ENCODE peak calls at places on chromosomes 6 and 20, in ten cellular contexts. O is HepG2; E is naive thymus-derived CD4-positive, alpha-beta T cell; U is transverse colon; M is ascending aorta; K is cardiac muscle cell; V is left ventricle myocardium inferior; I is upper lobe of left lung; F is lower lobe of right lung; L is aorta. J is an unnamed sample. For H3K27me3, the result is how much of the 10 kb centered on the place peaks cover.

GRCh38 chr20:57061058-57061900 is 205.2 kb downstream of the BMP7 start:
- DNase-seq in O (no peak), E (no peak), U (no peak), M (no peak), K (peak), V (no peak), I (no peak), F (no peak), L (no peak), J (peak)

GRCh38 chr6:35686441-35686840 is 2.3 kb downstream of the FKBP5 start:
- DNase-seq in O (no peak), E (no peak), U (no peak), M (no peak), K (no peak), V (no peak), I (no peak), F (no peak), L (no peak), J (no peak)

GRCh38 chr20:46356195-46357029 is 48.1 kb upstream of the CDH22 start:
- DNase-seq in O (no peak), E (no peak), U (no peak), M (no peak), K (no peak), V (no peak), I (peak), F (no peak), L (no peak), J (peak)

GRCh38 chr20:29302979-29303644 is 1954.4 kb upstream of the DEFB115 start:
- DNase-seq in O (no peak), E (no peak), U (no peak), M (no peak), K (no peak), V (no peak), I (no peak), F (no peak), L (no peak), J (no peak)

GRCh38 chr20:4730782-4731181 is 9.1 kb downstream of the PRND start:
- DNase-seq in O (peak), E (no peak), U (no peak), M (no peak), K (peak), V (no peak), I (no peak), F (no peak), L (no peak), J (peak)

GRCh38 chr20:58655328-58656094 is 4.4 kb downstream of the STX16 start:
- DNase-seq in O (no peak), E (no peak), U (no peak), M (no peak), K (no peak), V (no peak), I (no peak), F (no peak), L (no peak), J (no peak)

GRCh38 chr20:48697845-48698491 is 129.8 kb downstream of the PREX1 start:
- DNase-seq in O (peak), E (no peak), U (peak), M (peak), K (peak), V (peak), I (no peak), F (peak), L (peak), J (no peak)

GRCh38 chr6:31826793-31827285 is 699 bp upstream of the HSPA1B start:
- DNase-seq in O (no peak), E (no peak), U (peak), M (peak), K (peak), V (peak), I (peak), F (peak), L (peak), J (peak)

GRCh38 chr20:63751471-63752271 is 12.1 kb downstream of the SLC2A4RG start:
- DNase-seq in O (no peak), E (no peak), U (no peak), M (no peak), K (peak), V (no peak), I (peak), F (no peak), L (peak), J (peak)

GRCh38 chr6:136921521-136921935 is 573 bp upstream of the SLC35D3 start:
- DNase-seq in O (no peak), E (no peak), U (peak), M (no peak), K (peak), V (no peak), I (peak), F (peak), L (no peak), J (peak)

GRCh38 chr20:58071991-58072390 is 156.5 kb downstream of the ANKRD60 start:
- DNase-seq in O (no peak), E (no peak), U (no peak), M (no peak), K (no peak), V (no peak), I (no peak), F (no peak), L (no peak), J (no peak)

GRCh38 chr6:4449409-4449808 is 314.0 kb upstream of the ECI2 start:
- DNase-seq in O (no peak), E (no peak), U (no peak), M (no peak), K (no peak), V (no peak), I (no peak), F (no peak), L (no peak), J (no peak)

GRCh38 chr6:70394518-70395300 is 18.6 kb upstream of the FAM135A start:
- DNase-seq in O (no peak), E (no peak), U (no peak), M (no peak), K (no peak), V (no peak), I (no peak), F (peak), L (no peak), J (no peak)

GRCh38 chr6:90294989-90295853 is 1.4 kb downstream of the BACH2 start:
- DNase-seq in O (no peak), E (peak), U (peak), M (peak), K (peak), V (peak), I (peak), F (peak), L (peak), J (peak)
- H3K27me3 ChIP-seq in O (half or more), E (under half), U (half or more), M (under half), K (under half), V (under half), I (under half), F (under half), L (under half), J (under half)

GRCh38 chr6:25963426-25964123 is 973 bp downstream of the TRIM38 start:
- DNase-seq in O (no peak), E (no peak), U (no peak), M (no peak), K (no peak), V (no peak), I (no peak), F (no peak), L (no peak), J (peak)

GRCh38 chr6:25962368-25963127 is at the start of gene TRIM38:
- DNase-seq in O (peak), E (peak), U (peak), M (peak), K (peak), V (peak), I (no peak), F (peak), L (peak), J (peak)

GRCh38 chr6:25960689-25961088 is 1.9 kb upstream of the TRIM38 start:
- DNase-seq in O (no peak), E (no peak), U (no peak), M (no peak), K (no peak), V (no peak), I (no peak), F (no peak), L (no peak), J (no peak)

GRCh38 chr6:25959890-25960531 is 2.6 kb upstream of the TRIM38 start:
- DNase-seq in O (no peak), E (no peak), U (no peak), M (no peak), K (no peak), V (no peak), I (no peak), F (no peak), L (no peak), J (no peak)

DNA sequence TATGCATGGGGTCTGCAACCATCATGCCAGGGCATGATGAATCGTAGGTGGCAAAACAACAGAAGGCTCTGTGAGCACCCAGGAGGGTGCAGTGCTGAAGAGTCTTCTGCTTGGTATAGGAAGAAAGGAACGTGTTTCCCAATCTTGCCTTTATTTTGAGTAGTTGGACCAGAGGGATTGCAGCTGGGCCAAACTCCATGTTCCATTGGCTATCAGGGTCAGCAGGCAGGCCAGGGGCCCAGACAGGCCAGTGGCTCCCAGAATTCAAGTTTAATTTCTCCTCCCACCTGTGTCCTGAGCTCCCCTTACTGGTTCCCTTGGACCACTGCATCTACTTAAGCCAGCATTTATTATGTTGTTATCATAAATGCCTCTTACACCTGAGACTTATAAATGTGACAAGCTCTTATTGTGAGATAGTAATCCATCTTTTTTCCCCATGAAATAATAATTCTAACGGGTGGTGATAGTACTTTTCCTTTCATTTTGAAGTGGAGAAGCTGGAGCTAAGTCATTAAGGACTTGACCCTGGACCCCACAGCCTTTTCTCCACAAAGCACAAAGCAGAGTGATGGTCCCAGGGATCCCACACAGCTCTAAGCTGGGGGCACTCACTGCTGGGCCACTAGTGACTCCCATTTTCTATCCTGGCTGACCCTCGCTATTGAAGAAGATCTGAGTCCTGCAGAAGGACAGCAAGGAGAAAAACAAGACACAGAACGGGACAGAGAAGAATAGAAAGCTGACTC is 809 bp upstream of the TRIM38 start:
- DNase-seq in O (peak), E (no peak), U (no peak), M (no peak), K (no peak), V (no peak), I (no peak), F (no peak), L (no peak), J (no peak)
- H3K4me3 ChIP-seq in O (peak), E (peak), U (peak), M (peak), K (no peak), V (peak), I (peak), F (peak), L (no peak), J (no peak)

DNA sequence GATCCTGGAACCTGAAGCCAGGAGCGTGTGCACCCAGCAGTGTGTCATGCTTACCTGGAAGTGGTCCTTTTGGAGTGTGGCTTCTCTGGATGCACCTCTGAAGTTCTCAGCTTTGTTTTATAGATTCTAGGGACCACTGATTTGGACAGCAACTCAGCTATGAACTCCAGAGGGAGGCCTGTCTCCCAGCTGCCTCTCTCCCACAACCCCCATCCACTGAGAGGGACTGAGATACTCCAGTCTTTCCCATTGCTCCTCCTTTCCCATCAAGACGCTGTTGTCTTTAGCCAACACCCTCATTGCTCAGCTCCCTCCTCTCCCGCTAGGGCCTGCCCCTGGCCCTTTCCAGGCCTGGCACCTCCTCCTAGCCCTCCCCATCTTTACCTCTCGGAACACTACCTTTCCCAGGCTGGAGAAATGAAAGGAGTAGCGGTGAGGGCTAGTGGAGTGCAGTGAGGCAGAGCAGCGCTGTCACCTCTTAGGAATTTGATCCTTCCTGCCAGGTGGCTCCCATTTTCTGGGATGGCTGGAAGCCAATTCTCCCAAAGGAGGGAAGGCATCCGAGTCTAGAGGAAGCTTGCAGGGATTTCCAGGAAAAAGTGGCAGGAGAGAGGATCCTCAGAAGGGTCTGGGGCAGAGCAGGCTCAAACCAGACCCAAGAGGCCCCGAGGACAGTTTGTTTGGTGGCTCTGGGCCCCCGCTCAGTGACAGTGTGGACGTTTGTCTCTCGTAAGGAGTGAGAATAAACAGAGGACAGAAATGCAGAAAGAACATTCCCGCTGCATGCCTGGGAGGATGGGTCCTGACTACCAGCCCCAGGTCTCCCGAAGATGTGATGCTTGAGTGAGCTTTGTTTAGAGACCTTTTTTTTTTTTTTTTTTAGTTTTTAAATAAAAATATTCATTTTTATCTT is at the start of gene LRRN4:
- DNase-seq in O (peak), E (no peak), U (no peak), M (no peak), K (peak), V (no peak), I (no peak), F (no peak), L (no peak), J (peak)
- H3K27me3 ChIP-seq in O (under half), E (under half), U (under half), M (under half), K (under half), V (under half), I (under half), F (under half), L (under half), J (under half)

DNA sequence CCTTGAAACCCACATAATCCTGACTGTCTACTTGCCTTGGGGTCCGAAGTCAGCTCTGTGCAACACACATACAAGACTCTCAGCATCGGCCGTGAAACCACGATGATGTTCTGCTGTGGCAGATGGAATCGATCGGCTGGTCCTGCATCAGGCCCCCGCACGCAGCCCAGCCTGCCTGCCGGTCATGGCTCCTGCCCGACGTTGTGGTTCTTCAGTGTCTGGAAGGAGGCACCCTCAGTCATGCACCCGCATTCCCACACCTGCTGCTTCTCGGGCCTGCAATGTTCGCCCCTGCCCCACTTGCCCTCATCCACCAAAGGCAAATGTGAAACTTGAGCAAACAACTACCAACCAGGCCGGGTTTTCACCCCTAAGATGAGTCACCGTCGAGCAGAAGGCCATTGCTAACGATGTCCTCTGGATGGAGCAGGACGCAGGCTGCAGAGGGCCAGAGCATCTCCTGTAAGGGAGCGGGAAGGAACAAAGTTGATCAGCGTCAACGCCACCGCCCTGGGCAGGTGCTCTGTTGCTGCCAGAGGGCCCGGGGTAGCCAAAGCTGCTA is 128.9 kb upstream of the PDE10A start:
- DNase-seq in O (no peak), E (no peak), U (no peak), M (no peak), K (no peak), V (no peak), I (peak), F (no peak), L (no peak), J (no peak)
- H3K4me3 ChIP-seq in O (no peak), E (no peak), U (no peak), M (no peak), K (no peak), V (no peak), I (no peak), F (no peak), L (no peak), J (no peak)

GRCh38 chr6:40312213-40313015 is 274.8 kb downstream of the LRFN2 start:
- DNase-seq in O (no peak), E (no peak), U (no peak), M (no peak), K (no peak), V (no peak), I (no peak), F (no peak), L (no peak), J (no peak)
- H3K27me3 ChIP-seq in O (under half), E (under half), U (under half), M (under half), K (under half), V (half or more), I (under half), F (under half), L (under half), J (under half)

GRCh38 chr6:14107000-14107399 is 10.6 kb upstream of the CD83 start:
- DNase-seq in O (no peak), E (no peak), U (no peak), M (no peak), K (no peak), V (no peak), I (no peak), F (no peak), L (no peak), J (no peak)
- H3K4me3 ChIP-seq in O (no peak), E (no peak), U (no peak), M (no peak), K (no peak), V (no peak), I (no peak), F (no peak), L (no peak), J (no peak)

J was measured in H7.